ENCODE peak calls at places on chromosomes 11 and 22, in six cellular contexts. Z is GM12878, D is H1, A is HCT116, J is HepG2, S is K562. B is an unnamed sample. For H3K36me3, the result is how much of the 10 kb centered on the place peaks cover.

GRCh38 chr11:58788355-58789023 is 56.0 kb downstream of the GLYATL2 start:
- DNase-seq in Z (peak), D (no peak), A (peak), J (peak), S (peak), B (no peak)

GRCh38 chr11:1839924-1840779 is 1.4 kb downstream of the TNNI2 start:
- DNase-seq in Z (no peak), D (no peak), A (no peak), J (no peak), S (no peak), B (no peak)

GRCh38 chr11:134068829-134069425 is at the start of gene JAM3:
- DNase-seq in Z (peak), D (peak), A (no peak), J (peak), S (peak), B (peak)

GRCh38 chr22:23153994-23154393 is 8.7 kb downstream of the RAB36 start:
- DNase-seq in Z (no peak), D (no peak), A (no peak), J (no peak), S (peak), B (no peak)

GRCh38 chr11:30131535-30131934 is 99.3 kb upstream of the FSHB start:
- DNase-seq in Z (no peak), D (no peak), A (no peak), J (peak), S (no peak), B (no peak)

GRCh38 chr11:33734441-33735165 is 1.6 kb downstream of the CD59 start:
- DNase-seq in Z (no peak), D (no peak), A (no peak), J (no peak), S (no peak), B (no peak)

GRCh38 chr11:16403448-16403803 is 47.1 kb upstream of the SOX6 start:
- DNase-seq in Z (no peak), D (no peak), A (no peak), J (no peak), S (no peak), B (no peak)

GRCh38 chr11:68535098-68535497 is 74.5 kb downstream of the PPP6R3 start:
- DNase-seq in Z (no peak), D (no peak), A (no peak), J (no peak), S (no peak), B (no peak)

GRCh38 chr11:69352181-69352580 is 58.2 kb downstream of the MYEOV start:
- DNase-seq in Z (no peak), D (no peak), A (no peak), J (no peak), S (no peak), B (no peak)

GRCh38 chr11:57801185-57801490 is 39.5 kb downstream of the CTNND1 start:
- DNase-seq in Z (no peak), D (no peak), A (no peak), J (no peak), S (no peak), B (no peak)

GRCh38 chr11:96292291-96293010 is 50.5 kb downstream of the MAML2 start:
- DNase-seq in Z (no peak), D (no peak), A (no peak), J (no peak), S (no peak), B (no peak)

GRCh38 chr11:92383430-92383829 is 158.8 kb downstream of the FAT3 start:
- DNase-seq in Z (no peak), D (no peak), A (no peak), J (no peak), S (no peak), B (no peak)

GRCh38 chr11:65431452-65432132 is 9.0 kb downstream of the NEAT1 start:
- DNase-seq in Z (no peak), D (no peak), A (no peak), J (no peak), S (no peak), B (no peak)

GRCh38 chr11:20360650-20361049 is 2.9 kb upstream of the HTATIP2 start:
- DNase-seq in Z (peak), D (no peak), A (no peak), J (peak), S (no peak), B (no peak)

GRCh38 chr22:17891427-17892167 is 117.3 kb upstream of the BID start:
- DNase-seq in Z (no peak), D (no peak), A (no peak), J (peak), S (peak), B (no peak)

GRCh38 chr11:59755701-59756495 is 722 bp downstream of the STX3 start:
- DNase-seq in Z (no peak), D (no peak), A (peak), J (peak), S (peak), B (peak)

GRCh38 chr11:36817336-36817965 is 219.4 kb upstream of the RAG2 start:
- DNase-seq in Z (no peak), D (no peak), A (no peak), J (no peak), S (no peak), B (no peak)

GRCh38 chr22:47776329-47776728 is 1013.9 kb downstream of the TBC1D22A start:
- DNase-seq in Z (no peak), D (no peak), A (no peak), J (no peak), S (no peak), B (no peak)

GRCh38 chr22:39238966-39239510 is 5.7 kb downstream of the PDGFB start:
- DNase-seq in Z (no peak), D (no peak), A (no peak), J (no peak), S (no peak), B (no peak)

GRCh38 chr11:10604340-10604748 is 35.9 kb upstream of the LYVE1 start:
- DNase-seq in Z (no peak), D (no peak), A (no peak), J (peak), S (no peak), B (no peak)

GRCh38 chr11:95149659-95150294 is 60.1 kb downstream of the ENDOD1 start:
- DNase-seq in Z (no peak), D (no peak), A (peak), J (peak), S (no peak), B (no peak)
- H3K4me3 ChIP-seq in Z (peak), D (peak), A (peak), J (no peak), S (no peak), B (peak)

GRCh38 chr11:128409476-128409875 is 177.9 kb downstream of the ETS1 start:
- DNase-seq in Z (no peak), D (no peak), A (no peak), J (no peak), S (no peak), B (no peak)

GRCh38 chr11:128405693-128406364 is 181.5 kb downstream of the ETS1 start:
- DNase-seq in Z (no peak), D (no peak), A (no peak), J (no peak), S (no peak), B (no peak)

GRCh38 chr11:128411149-128411548 is 176.2 kb downstream of the ETS1 start:
- DNase-seq in Z (no peak), D (no peak), A (no peak), J (no peak), S (no peak), B (no peak)

GRCh38 chr11:128406365-128406706 is 181.0 kb downstream of the ETS1 start:
- DNase-seq in Z (no peak), D (no peak), A (no peak), J (no peak), S (no peak), B (peak)

GRCh38 chr11:128407962-128408361 is 179.4 kb downstream of the ETS1 start:
- DNase-seq in Z (no peak), D (no peak), A (no peak), J (no peak), S (no peak), B (no peak)
- TF ChIP-seq ZNF274 in Z (no peak), D (no peak), A (no peak), J (no peak), S (no peak), B (no peak)

DNA sequence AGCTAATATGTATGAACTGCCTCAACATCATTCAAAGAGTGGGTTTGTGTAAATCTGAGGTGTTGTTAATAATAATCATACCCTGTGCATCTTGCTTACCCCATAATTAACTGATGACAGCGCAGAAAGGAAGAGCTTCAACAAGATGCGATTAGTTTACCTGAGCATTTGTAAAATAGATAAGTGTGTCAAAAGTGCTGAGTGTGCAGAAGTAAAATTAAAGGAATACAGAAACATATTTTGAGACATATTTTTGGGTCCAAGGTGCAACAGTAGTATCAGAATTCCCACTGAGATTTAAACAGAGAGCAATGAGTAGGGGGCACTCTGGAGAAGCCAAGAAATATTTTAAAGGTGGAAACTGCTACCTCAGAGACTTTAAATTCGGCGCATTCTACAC is 6.1 kb downstream of the BLID start:
- DNase-seq in Z (no peak), D (no peak), A (no peak), J (no peak), S (no peak), B (no peak)
- H3K36me3 ChIP-seq in Z (under half), D (under half), A (half or more), J (under half), S (under half), B (under half)

GRCh38 chr11:78957481-78958245 is 383.0 kb upstream of the NARS2 start:
- DNase-seq in Z (no peak), D (no peak), A (no peak), J (no peak), S (no peak), B (no peak)

GRCh38 chr11:78958444-78958843 is 383.8 kb upstream of the NARS2 start:
- DNase-seq in Z (no peak), D (no peak), A (no peak), J (no peak), S (no peak), B (no peak)

GRCh38 chr11:78967811-78968210 is 393.1 kb upstream of the NARS2 start:
- DNase-seq in Z (no peak), D (no peak), A (no peak), J (no peak), S (no peak), B (no peak)

GRCh38 chr11:78961186-78961782 is 386.6 kb upstream of the NARS2 start:
- DNase-seq in Z (no peak), D (peak), A (peak), J (no peak), S (peak), B (peak)

DNA sequence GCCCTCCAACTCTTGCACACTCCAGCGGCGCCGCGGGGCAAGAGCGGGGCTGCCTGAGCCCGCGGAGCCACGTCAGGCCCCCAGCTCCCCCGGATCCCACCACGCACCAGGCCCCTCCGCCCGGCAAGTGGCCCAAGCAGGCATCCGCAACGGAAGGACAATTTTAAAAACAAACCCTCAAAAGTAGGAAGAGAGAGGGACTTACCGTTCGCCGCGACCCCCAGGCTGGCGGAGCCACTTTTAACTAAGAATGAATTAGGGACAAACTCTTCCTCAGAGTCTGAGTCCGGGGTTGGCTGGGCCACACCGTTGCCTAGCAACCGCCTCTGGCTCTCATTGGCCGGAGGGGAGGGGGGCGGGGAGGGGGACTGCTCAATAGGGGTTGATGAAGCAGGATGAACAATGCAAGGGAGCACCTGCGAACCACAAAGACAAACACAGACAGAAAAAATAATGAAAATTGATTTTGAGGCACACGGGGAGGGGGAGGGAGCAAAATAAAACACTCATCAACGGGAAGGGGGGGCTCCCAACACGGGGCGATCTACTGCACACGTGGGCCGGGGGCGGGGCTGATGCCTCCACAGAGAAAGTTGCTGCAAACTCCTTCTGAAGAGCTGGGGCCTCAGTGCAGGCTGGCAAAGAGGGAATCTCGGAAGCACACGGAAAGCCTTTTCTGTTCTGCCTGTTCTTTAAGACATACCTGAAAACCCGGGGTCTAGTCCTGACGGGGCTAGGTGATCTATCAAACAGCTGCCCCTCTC is 387.5 kb upstream of the NARS2 start:
- DNase-seq in Z (no peak), D (no peak), A (no peak), J (no peak), S (peak), B (peak)
- H3K4me3 ChIP-seq in Z (no peak), D (peak), A (no peak), J (no peak), S (no peak), B (peak)

GRCh38 chr11:13053255-13053917 is 44.3 kb downstream of the RASSF10 start:
- DNase-seq in Z (no peak), D (no peak), A (no peak), J (no peak), S (no peak), B (no peak)

GRCh38 chr11:13055200-13055599 is 46.1 kb downstream of the RASSF10 start:
- DNase-seq in Z (no peak), D (no peak), A (no peak), J (no peak), S (no peak), B (no peak)

GRCh38 chr11:13051257-13051656 is 42.1 kb downstream of the RASSF10 start:
- DNase-seq in Z (no peak), D (no peak), A (no peak), J (no peak), S (no peak), B (no peak)

GRCh38 chr11:13054278-13054677 is 45.2 kb downstream of the RASSF10 start:
- DNase-seq in Z (no peak), D (no peak), A (no peak), J (no peak), S (no peak), B (no peak)

GRCh38 chr11:13052130-13052541 is 43.0 kb downstream of the RASSF10 start:
- DNase-seq in Z (no peak), D (no peak), A (no peak), J (no peak), S (no peak), B (no peak)
- TF ChIP-seq ZNF274 in Z (no peak), D (no peak), A (no peak), J (no peak), S (no peak), B (no peak)

GRCh38 chr22:41237036-41237706 is 3.6 kb downstream of the CHADL start:
- DNase-seq in Z (no peak), D (peak), A (no peak), J (no peak), S (no peak), B (no peak)

GRCh38 chr22:41238570-41239442 is 1.9 kb downstream of the CHADL start:
- DNase-seq in Z (no peak), D (no peak), A (no peak), J (no peak), S (no peak), B (no peak)

GRCh38 chr22:41237707-41238569 is 2.8 kb downstream of the CHADL start:
- DNase-seq in Z (peak), D (no peak), A (no peak), J (no peak), S (peak), B (peak)

GRCh38 chr22:41231369-41231768 is 9.4 kb downstream of the CHADL start:
- DNase-seq in Z (no peak), D (no peak), A (no peak), J (no peak), S (no peak), B (no peak)

DNA sequence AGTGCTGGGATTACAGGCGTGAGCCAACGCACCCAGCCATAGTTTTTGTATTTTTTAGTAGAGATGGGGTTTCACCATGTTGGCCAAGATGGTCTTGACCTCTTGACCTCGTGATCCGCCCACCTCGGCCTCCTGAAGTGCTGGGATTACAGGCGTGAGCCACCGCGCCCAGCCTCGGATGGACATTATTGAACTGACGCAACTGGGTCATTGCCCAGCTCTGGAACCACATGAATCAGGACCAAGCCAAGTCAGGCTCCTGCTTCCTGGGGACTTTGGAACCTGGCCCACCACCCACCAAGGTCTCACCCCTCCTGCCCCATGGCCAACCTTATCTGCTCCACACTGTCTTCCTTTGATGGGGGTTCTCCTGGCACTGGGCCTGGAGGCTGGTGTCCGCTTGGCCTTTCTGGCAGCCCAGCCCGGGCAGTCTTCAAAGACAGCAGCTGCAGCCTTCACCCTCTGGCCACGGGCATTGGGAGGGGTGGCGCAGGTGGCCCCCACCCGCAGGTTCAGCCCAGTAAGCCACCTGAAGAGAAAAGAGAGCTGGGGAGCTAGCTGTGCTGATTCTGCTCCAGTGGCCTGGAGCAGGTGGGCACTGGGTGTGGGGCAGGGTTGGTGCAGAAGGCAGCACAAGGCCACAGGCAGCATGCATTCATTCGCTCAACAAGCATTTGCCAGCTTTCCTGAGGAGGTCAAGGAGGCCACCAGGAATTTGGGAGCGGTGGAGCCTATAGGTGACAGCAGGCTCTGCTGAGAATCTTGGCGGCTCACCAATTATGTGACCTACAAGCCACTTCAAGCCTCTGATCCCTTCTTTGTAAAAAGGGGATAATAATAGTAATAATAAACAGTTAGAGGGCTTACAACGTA is 5.7 kb downstream of the CHADL start:
- DNase-seq in Z (no peak), D (no peak), A (no peak), J (peak), S (no peak), B (no peak)
- H3K36me3 ChIP-seq in Z (under half), D (under half), A (under half), J (under half), S (under half), B (under half)

GRCh38 chr11:121482231-121483129 is 29.7 kb upstream of the SORL1-AS1 start:
- DNase-seq in Z (peak), D (no peak), A (no peak), J (no peak), S (no peak), B (no peak)

GRCh38 chr11:121478895-121479281 is 26.1 kb upstream of the SORL1-AS1 start:
- DNase-seq in Z (no peak), D (no peak), A (no peak), J (no peak), S (no peak), B (no peak)

GRCh38 chr11:121479355-121479754 is 26.6 kb upstream of the SORL1-AS1 start:
- DNase-seq in Z (no peak), D (no peak), A (no peak), J (no peak), S (no peak), B (peak)

GRCh38 chr11:121478226-121478894 is 25.6 kb upstream of the SORL1-AS1 start:
- DNase-seq in Z (no peak), D (no peak), A (no peak), J (no peak), S (no peak), B (no peak)

DNA sequence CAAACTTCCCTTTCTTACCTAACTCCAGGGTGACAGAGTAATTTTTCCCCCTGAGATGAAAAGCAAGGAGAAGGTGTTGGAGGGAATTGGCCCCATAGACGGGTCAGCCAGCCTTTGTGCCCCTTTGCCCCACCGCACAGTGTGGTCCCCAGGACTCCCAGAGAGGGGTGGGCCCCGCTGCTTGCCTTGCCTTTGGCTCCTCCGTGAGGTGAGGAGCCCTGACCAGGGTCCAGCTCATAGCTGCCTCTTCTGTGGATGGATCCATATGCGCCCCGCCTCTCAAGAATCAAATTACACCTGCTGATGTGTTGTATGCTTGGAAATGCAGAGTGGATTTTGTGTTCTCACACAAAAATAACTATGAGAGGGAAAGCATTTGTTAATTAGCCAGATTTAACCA is 27.1 kb upstream of the SORL1-AS1 start:
- DNase-seq in Z (no peak), D (no peak), A (no peak), J (no peak), S (no peak), B (no peak)
- H3K4me3 ChIP-seq in Z (no peak), D (no peak), A (no peak), J (no peak), S (no peak), B (no peak)